ENCODE peak calls at places on chromosomes 6 and 20, in five cellular contexts. P, S, K, L and H are unnamed samples.

GRCh38 chr20:58712823-58713731 is 20.5 kb downstream of the NPEPL1 start:
- DNase-seq in K (no peak), S (no peak), P (no peak), L (peak; percentile 35), H (no peak)

GRCh38 chr20:31841928-31842327 is 3.5 kb downstream of the FOXS1 start:
- DNase-seq in K (no peak), S (no peak), P (no peak), L (peak; percentile 79), H (peak; percentile 75)

GRCh38 chr20:58800134-58800650 is 50.5 kb downstream of the GNAS-AS1 start:
- DNase-seq in L (no peak), S (no peak), P (no peak), K (no peak), H (no peak)

GRCh38 chr20:17520583-17520982 is 10.6 kb downstream of the BFSP1 start:
- DNase-seq in P (no peak), S (no peak), L (no peak), K (no peak), H (no peak)

GRCh38 chr6:37134622-37135191 is 35.2 kb upstream of the PIM1 start:
- DNase-seq in P (no peak), S (peak; percentile 19), L (no peak), K (peak; percentile 76), H (peak; percentile 99)

GRCh38 chr6:29005183-29005885 is at the start of gene ZNF311:
- DNase-seq in P (no peak), K (peak; percentile 28), S (no peak), L (peak; percentile 85), H (peak; percentile 75)

GRCh38 chr20:36585410-36586125 is 12.2 kb downstream of the TGIF2 start:
- DNase-seq in K (peak; percentile 27), S (no peak), L (no peak), P (no peak), H (no peak)

GRCh38 chr6:52213127-52213526 is 27.0 kb downstream of the IL17A start:
- DNase-seq in L (no peak), P (no peak), K (no peak), S (no peak), H (no peak)

GRCh38 chr6:13302751-13303667 is 25.3 kb downstream of the TBC1D7 start:
- DNase-seq in P (peak; percentile 78), L (peak; percentile 67), S (no peak), K (peak; percentile 5), H (peak; percentile 99)

GRCh38 chr6:140774080-140774505 is 1358.6 kb upstream of the GJE1 start:
- DNase-seq in L (no peak), P (peak; percentile 25), S (no peak), K (peak; percentile 15), H (peak; percentile 93)

GRCh38 chr6:167912494-167912893 is 85.0 kb upstream of the KIF25 start:
- DNase-seq in S (no peak), K (no peak), L (no peak), P (no peak), H (no peak)

GRCh38 chr6:46954819-46955520 is 33.2 kb upstream of the ADGRF5 start:
- DNase-seq in P (no peak), L (no peak), K (no peak), S (no peak), H (no peak)

GRCh38 chr6:122200441-122200840 is 199.0 kb upstream of the HSF2 start:
- DNase-seq in P (no peak), K (no peak), S (no peak), L (no peak), H (peak; percentile 16)

GRCh38 chr20:3307078-3307477 is 68.1 kb upstream of the SLC4A11 start:
- DNase-seq in K (peak; percentile 47), P (no peak), S (no peak), L (no peak), H (no peak)